ENCODE peak calls at places on chromosomes 4 and X, in eight cellular contexts. One of them, this sample, is unnamed.

GRCh38 chr4:67751260-67751659 is 2.9 kb downstream of the GNRHR start:
- DNase-seq in tibial artery: no peak
- DNase-seq in AG09309: no peak
- DNase-seq in esophagus muscularis mucosa: no peak
- DNase-seq in right lobe of liver: no peak
- DNase-seq in adrenal gland: no peak
- DNase-seq in breast epithelium: no peak
- DNase-seq in A549: no peak
- DNase-seq in this sample: no peak

GRCh38 chrX:144849141-144849540 is 398.2 kb upstream of the SPANXN1 start:
- DNase-seq in adrenal gland: no peak
- DNase-seq in esophagus muscularis mucosa: no peak
- DNase-seq in right lobe of liver: no peak
- DNase-seq in AG09309: no peak
- DNase-seq in A549: no peak
- DNase-seq in breast epithelium: no peak
- DNase-seq in tibial artery: no peak
- DNase-seq in this sample: no peak

GRCh38 chr4:139184129-139184528 is 7.1 kb upstream of the ELF2 start:
- DNase-seq in AG09309: no peak
- DNase-seq in adrenal gland: no peak
- DNase-seq in right lobe of liver: no peak
- DNase-seq in esophagus muscularis mucosa: no peak
- DNase-seq in A549: peak; percentile 43
- DNase-seq in breast epithelium: no peak
- DNase-seq in tibial artery: no peak
- DNase-seq in this sample: no peak

GRCh38 chrX:50813843-50814661 is at the start of gene SHROOM4:
- DNase-seq in breast epithelium: peak; percentile 24
- DNase-seq in adrenal gland: peak; percentile 47
- DNase-seq in esophagus muscularis mucosa: no peak
- DNase-seq in AG09309: no peak
- DNase-seq in right lobe of liver: peak; percentile 57
- DNase-seq in tibial artery: peak; percentile 64
- DNase-seq in A549: no peak
- DNase-seq in this sample: peak; percentile 61

GRCh38 chr4:907691-908437 is 24.3 kb downstream of the GAK start:
- DNase-seq in breast epithelium: no peak
- DNase-seq in tibial artery: no peak
- DNase-seq in right lobe of liver: peak; percentile 42
- DNase-seq in adrenal gland: no peak
- DNase-seq in esophagus muscularis mucosa: no peak
- DNase-seq in AG09309: no peak
- DNase-seq in A549: no peak
- DNase-seq in this sample: no peak

GRCh38 chr4:165761968-165762367 is 111.1 kb upstream of the TLL1 start:
- DNase-seq in tibial artery: no peak
- DNase-seq in right lobe of liver: no peak
- DNase-seq in breast epithelium: no peak
- DNase-seq in AG09309: no peak
- DNase-seq in A549: no peak
- DNase-seq in adrenal gland: no peak
- DNase-seq in esophagus muscularis mucosa: no peak
- DNase-seq in this sample: no peak

GRCh38 chrX:143781103-143781502 is 60.6 kb upstream of the SPANXN2 start:
- DNase-seq in esophagus muscularis mucosa: no peak
- DNase-seq in breast epithelium: no peak
- DNase-seq in AG09309: no peak
- DNase-seq in A549: no peak
- DNase-seq in adrenal gland: no peak
- DNase-seq in tibial artery: no peak
- DNase-seq in right lobe of liver: no peak
- DNase-seq in this sample: no peak

GRCh38 chr4:92328095-92328494 is 24.3 kb downstream of the GRID2 start:
- DNase-seq in breast epithelium: no peak
- DNase-seq in adrenal gland: no peak
- DNase-seq in esophagus muscularis mucosa: no peak
- DNase-seq in AG09309: no peak
- DNase-seq in A549: no peak
- DNase-seq in tibial artery: no peak
- DNase-seq in right lobe of liver: no peak
- DNase-seq in this sample: no peak

GRCh38 chr4:145497199-145498149 is 15.8 kb downstream of the SMAD1 start:
- DNase-seq in A549: no peak
- DNase-seq in esophagus muscularis mucosa: no peak
- DNase-seq in right lobe of liver: no peak
- DNase-seq in breast epithelium: no peak
- DNase-seq in AG09309: no peak
- DNase-seq in adrenal gland: no peak
- DNase-seq in tibial artery: no peak
- DNase-seq in this sample: no peak

GRCh38 chr4:159012381-159012780 is 90.5 kb upstream of the RAPGEF2 start:
- DNase-seq in adrenal gland: no peak
- DNase-seq in breast epithelium: no peak
- DNase-seq in esophagus muscularis mucosa: no peak
- DNase-seq in right lobe of liver: no peak
- DNase-seq in tibial artery: no peak
- DNase-seq in AG09309: peak; percentile 61
- DNase-seq in A549: peak; percentile 17
- DNase-seq in this sample: no peak

GRCh38 chr4:120692964-120693363 is 229.6 kb downstream of the PRDM5 start:
- DNase-seq in breast epithelium: no peak
- DNase-seq in tibial artery: no peak
- DNase-seq in esophagus muscularis mucosa: no peak
- DNase-seq in A549: peak; percentile 66
- DNase-seq in right lobe of liver: no peak
- DNase-seq in AG09309: peak; percentile 57
- DNase-seq in adrenal gland: peak; percentile 43
- DNase-seq in this sample: no peak

GRCh38 chrX:30246769-30247489 is at the start of gene MAGEB1:
- DNase-seq in right lobe of liver: no peak
- DNase-seq in adrenal gland: no peak
- DNase-seq in tibial artery: no peak
- DNase-seq in breast epithelium: no peak
- DNase-seq in esophagus muscularis mucosa: no peak
- DNase-seq in AG09309: no peak
- DNase-seq in A549: no peak
- DNase-seq in this sample: no peak

GRCh38 chr4:76197971-76198410 is 15.6 kb downstream of the SCARB2 start:
- DNase-seq in A549: no peak
- DNase-seq in esophagus muscularis mucosa: peak; percentile 91
- DNase-seq in right lobe of liver: no peak
- DNase-seq in tibial artery: no peak
- DNase-seq in breast epithelium: peak; percentile 66
- DNase-seq in adrenal gland: no peak
- DNase-seq in AG09309: no peak
- DNase-seq in this sample: peak; percentile 80

GRCh38 chrX:45794323-45794994 is 593.8 kb upstream of the DIPK2B start:
- DNase-seq in esophagus muscularis mucosa: no peak
- DNase-seq in A549: no peak
- DNase-seq in right lobe of liver: no peak
- DNase-seq in breast epithelium: no peak
- DNase-seq in tibial artery: no peak
- DNase-seq in AG09309: no peak
- DNase-seq in adrenal gland: no peak
- DNase-seq in this sample: no peak

DNA sequence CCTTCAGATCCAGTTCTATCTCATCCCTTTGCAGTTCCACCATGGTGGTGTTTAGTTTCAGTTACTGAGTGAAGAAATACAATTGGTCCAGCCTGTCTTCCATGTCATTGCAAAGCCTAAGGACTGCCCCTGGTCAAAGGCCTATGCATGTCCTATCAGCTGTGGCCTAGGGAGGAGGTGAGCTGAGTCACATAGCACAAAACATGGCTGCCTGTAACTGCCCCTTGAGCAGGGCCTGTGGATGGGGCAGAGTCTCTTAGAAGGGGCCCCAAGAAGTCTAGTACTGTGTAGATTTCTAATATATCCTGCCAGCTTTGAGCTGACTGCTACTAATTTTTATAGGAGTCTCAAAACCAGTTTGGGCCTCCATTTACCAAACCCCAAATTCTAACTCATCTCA is 296.7 kb downstream of the FBXW7 start:
- DNase-seq in A549: no peak
- DNase-seq in right lobe of liver: no peak
- DNase-seq in adrenal gland: no peak
- DNase-seq in tibial artery: no peak
- DNase-seq in breast epithelium: no peak
- DNase-seq in esophagus muscularis mucosa: peak; percentile 68
- DNase-seq in AG09309: no peak
- DNase-seq in this sample: no peak
- H3K4me3 ChIP-seq in A549: no peak overlapping the region
- H3K4me3 ChIP-seq in right lobe of liver: no peak overlapping the region
- H3K4me3 ChIP-seq in adrenal gland: no peak overlapping the region
- H3K4me3 ChIP-seq in tibial artery: no peak overlapping the region
- H3K4me3 ChIP-seq in breast epithelium: no peak overlapping the region
- H3K4me3 ChIP-seq in esophagus muscularis mucosa: no peak overlapping the region
- H3K4me3 ChIP-seq in AG09309: no peak overlapping the region
- H3K4me3 ChIP-seq in this sample: no peak overlapping the region

DNA sequence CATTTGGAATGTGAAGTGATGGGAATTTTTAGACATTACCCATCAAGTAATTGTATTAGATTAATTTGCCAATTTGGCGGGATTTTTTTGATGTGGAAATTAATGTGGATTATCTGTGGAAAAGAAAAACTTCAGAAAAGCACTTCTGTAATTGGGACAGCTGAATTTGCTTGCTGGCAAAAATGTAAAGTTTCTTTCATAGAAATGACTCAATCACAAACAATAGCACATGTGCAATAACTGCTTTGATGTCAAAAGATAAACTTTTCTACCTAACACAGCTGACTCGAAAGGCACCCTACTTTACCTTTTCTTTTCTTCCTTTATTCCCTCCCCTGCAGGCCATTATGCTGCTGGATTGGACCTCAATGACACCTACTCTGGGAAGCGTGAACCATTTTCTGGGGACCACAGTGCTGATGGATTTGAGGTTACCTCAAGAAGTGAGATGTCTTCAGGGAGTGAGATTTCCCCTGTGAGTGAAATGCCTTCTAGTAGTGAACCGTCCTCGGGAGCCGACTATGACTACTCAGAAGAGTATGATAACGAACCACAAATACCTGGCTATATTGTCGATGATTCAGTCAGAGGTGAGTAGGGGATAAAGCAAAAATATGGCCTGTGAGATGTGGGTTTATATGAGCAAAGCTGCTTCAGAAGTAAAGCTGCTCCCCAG is 1.4 kb downstream of the AREG start:
- DNase-seq in esophagus muscularis mucosa: no peak
- DNase-seq in right lobe of liver: no peak
- DNase-seq in breast epithelium: no peak
- DNase-seq in adrenal gland: no peak
- DNase-seq in A549: no peak
- DNase-seq in AG09309: no peak
- DNase-seq in tibial artery: no peak
- DNase-seq in this sample: no peak
- TF ChIP-seq CTCF in esophagus muscularis mucosa: no peak
- TF ChIP-seq CTCF in right lobe of liver: no peak
- TF ChIP-seq CTCF in breast epithelium: no peak
- TF ChIP-seq CTCF in adrenal gland: no peak
- TF ChIP-seq CTCF in A549: no peak
- TF ChIP-seq CTCF in AG09309: no peak
- TF ChIP-seq CTCF in tibial artery: no peak
- TF ChIP-seq CTCF in this sample: no peak

GRCh38 chrX:54920610-54921426 is at the start of gene TRO:
- DNase-seq in breast epithelium: no peak
- DNase-seq in tibial artery: no peak
- DNase-seq in right lobe of liver: peak; percentile 39
- DNase-seq in AG09309: no peak
- DNase-seq in A549: no peak
- DNase-seq in adrenal gland: no peak
- DNase-seq in esophagus muscularis mucosa: no peak
- DNase-seq in this sample: no peak
- H3K4me3 ChIP-seq in breast epithelium: peak within 1 kb of the TSS; percentile 70
- H3K4me3 ChIP-seq in tibial artery: peak within 1 kb of the TSS; percentile 60
- H3K4me3 ChIP-seq in right lobe of liver: peak within 1 kb of the TSS; percentile 11
- H3K4me3 ChIP-seq in AG09309: peak within 1 kb of the TSS; percentile 80
- H3K4me3 ChIP-seq in A549: peak within 1 kb of the TSS; percentile 48
- H3K4me3 ChIP-seq in adrenal gland: peak within 1 kb of the TSS; percentile 57
- H3K4me3 ChIP-seq in esophagus muscularis mucosa: peak within 1 kb of the TSS; percentile 62
- H3K4me3 ChIP-seq in this sample: peak within 1 kb of the TSS; percentile 30

GRCh38 chr4:84481077-84481878 is 17.8 kb downstream of the NKX6-1 start:
- DNase-seq in esophagus muscularis mucosa: no peak
- DNase-seq in tibial artery: no peak
- DNase-seq in adrenal gland: no peak
- DNase-seq in right lobe of liver: no peak
- DNase-seq in breast epithelium: no peak
- DNase-seq in A549: no peak
- DNase-seq in AG09309: no peak
- DNase-seq in this sample: no peak

GRCh38 chr4:84483738-84484137 is 15.4 kb downstream of the NKX6-1 start:
- DNase-seq in AG09309: no peak
- DNase-seq in esophagus muscularis mucosa: no peak
- DNase-seq in tibial artery: no peak
- DNase-seq in breast epithelium: no peak
- DNase-seq in adrenal gland: no peak
- DNase-seq in right lobe of liver: no peak
- DNase-seq in A549: no peak
- DNase-seq in this sample: no peak

GRCh38 chr4:84481879-84482245 is 17.2 kb downstream of the NKX6-1 start:
- DNase-seq in adrenal gland: no peak
- DNase-seq in esophagus muscularis mucosa: no peak
- DNase-seq in AG09309: no peak
- DNase-seq in A549: no peak
- DNase-seq in right lobe of liver: no peak
- DNase-seq in breast epithelium: no peak
- DNase-seq in tibial artery: no peak
- DNase-seq in this sample: no peak

GRCh38 chr4:84484274-84484673 is 14.8 kb downstream of the NKX6-1 start:
- DNase-seq in AG09309: no peak
- DNase-seq in breast epithelium: no peak
- DNase-seq in adrenal gland: no peak
- DNase-seq in right lobe of liver: no peak
- DNase-seq in esophagus muscularis mucosa: no peak
- DNase-seq in tibial artery: no peak
- DNase-seq in A549: no peak
- DNase-seq in this sample: no peak

DNA sequence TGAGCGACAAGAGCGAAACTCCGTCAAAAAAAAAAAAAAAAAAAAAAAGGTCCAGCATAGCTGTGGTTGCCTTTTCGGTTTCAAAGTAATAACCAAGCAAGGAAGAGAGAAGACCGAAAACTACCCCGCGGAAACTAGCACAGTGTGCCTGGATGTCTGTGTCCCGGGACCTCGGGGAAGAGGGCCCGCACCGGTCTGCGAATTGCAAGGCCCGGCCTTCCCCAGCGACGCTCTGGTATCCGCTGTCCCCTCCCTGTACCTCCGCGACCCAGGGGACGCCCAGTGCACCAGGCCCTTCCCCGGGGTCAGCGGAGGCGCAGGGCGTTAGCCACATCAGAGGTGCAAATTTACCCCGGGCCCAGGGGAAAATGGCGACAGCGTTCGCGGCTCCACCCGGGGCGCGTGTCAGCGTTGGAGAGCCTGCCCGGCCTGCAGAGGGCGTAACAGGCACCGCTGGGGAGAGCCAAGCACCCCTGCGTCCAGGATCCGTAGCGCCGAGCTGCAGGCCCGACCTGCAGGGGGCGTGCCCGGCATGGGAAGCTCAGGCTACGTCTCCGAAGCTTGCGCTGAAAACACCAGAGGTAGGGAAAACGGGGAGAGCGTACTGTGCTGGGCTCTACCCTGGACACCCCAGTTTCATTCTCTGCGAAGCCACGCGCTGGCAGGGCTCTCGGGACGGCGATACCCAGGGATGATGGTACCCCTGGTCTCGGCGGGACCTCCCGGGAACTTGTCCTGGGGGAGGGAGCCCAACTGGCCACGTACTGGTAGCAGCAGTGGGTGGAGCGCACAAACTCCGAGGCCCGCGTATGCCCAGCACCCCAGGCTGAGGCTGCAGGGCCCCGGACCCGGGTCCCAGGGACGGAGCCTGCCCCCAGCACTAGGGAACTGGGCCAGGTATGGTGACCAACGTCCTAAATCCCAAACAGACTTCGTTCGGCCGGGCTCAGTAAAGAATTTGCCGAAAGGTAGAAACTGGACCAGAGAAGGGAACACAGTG is 16.2 kb downstream of the NKX6-1 start:
- DNase-seq in A549: no peak
- DNase-seq in adrenal gland: no peak
- DNase-seq in esophagus muscularis mucosa: no peak
- DNase-seq in AG09309: no peak
- DNase-seq in tibial artery: no peak
- DNase-seq in breast epithelium: no peak
- DNase-seq in right lobe of liver: peak; percentile 63
- DNase-seq in this sample: peak; percentile 79
- TF ChIP-seq CTCF in A549: no peak
- TF ChIP-seq CTCF in adrenal gland: no peak
- TF ChIP-seq CTCF in esophagus muscularis mucosa: no peak
- TF ChIP-seq CTCF in AG09309: peak; percentile 75
- TF ChIP-seq CTCF in tibial artery: no peak
- TF ChIP-seq CTCF in breast epithelium: no peak
- TF ChIP-seq CTCF in right lobe of liver: peak; percentile 36
- TF ChIP-seq CTCF in this sample: no peak